ENCODE peak calls at places on chromosomes 7 and 10, in eight cellular contexts. E is upper lobe of right lung; W is coronary artery; S is NCI-H748 treated with DMSO at 0.1 percent for 48 hours; O is posterior cingulate gyrus; Q is activated T-cell treated with anti-CD3 and anti-CD28 coated beads, Interleukin-2, amount 50 U/mL, for 72 hours; A is GM19239; K is astrocyte of the spinal cord. D is an unnamed sample.

GRCh38 chr10:48659790-48660189 is 24.9 kb upstream of the WDFY4 start:
- DNase-seq in W (no peak), S (no peak), O (no peak), Q (no peak), E (no peak), A (no peak), K (peak; percentile 27), D (no peak)

GRCh38 chr7:83366629-83367028 is 203.9 kb upstream of the PCLO start:
- DNase-seq in O (no peak), K (no peak), E (no peak), A (no peak), Q (no peak), W (no peak), S (no peak), D (no peak)

GRCh38 chr10:25294032-25294926 is 119.5 kb downstream of the GPR158 start:
- DNase-seq in S (no peak), A (no peak), E (no peak), K (peak; percentile 67), W (no peak), O (no peak), Q (no peak), D (no peak)

GRCh38 chr10:104417629-104418292 is 64.1 kb downstream of the CFAP58 start:
- DNase-seq in E (no peak), A (no peak), W (no peak), Q (no peak), K (no peak), S (no peak), O (no peak), D (no peak)

GRCh38 chr10:89503151-89503550 is 32.2 kb downstream of the SLC16A12 start:
- DNase-seq in W (no peak), S (peak; percentile 59), A (no peak), K (no peak), Q (no peak), E (no peak), O (no peak), D (no peak)

GRCh38 chr10:114386446-114386845 is 17.9 kb downstream of the AFAP1L2 start:
- DNase-seq in K (no peak), W (no peak), A (no peak), E (no peak), S (no peak), Q (no peak), O (no peak), D (no peak)

GRCh38 chr7:43018446-43018845 is 86.3 kb downstream of the MRPL32 start:
- DNase-seq in A (no peak), O (no peak), K (peak; percentile 23), W (no peak), E (no peak), S (no peak), Q (no peak), D (no peak)

GRCh38 chr10:44968887-44969400 is 9.3 kb downstream of the RASSF4 start:
- DNase-seq in W (no peak), A (no peak), K (no peak), O (no peak), S (no peak), Q (no peak), E (no peak), D (no peak)

GRCh38 chr10:97784200-97784811 is 12.5 kb upstream of the SFRP5 start:
- DNase-seq in W (no peak), Q (no peak), S (no peak), O (no peak), K (no peak), E (peak; percentile 77), A (no peak), D (no peak)

D was measured in cerebellum.